ENCODE peak calls at places on chromosomes 7 and 10, in seven cellular contexts. T is thoracic aorta, Q is neural progenitor cell, O is lower lobe of right lung, L is iPS DF 6.9, W is coronary artery, Z is right lobe of liver. N is an unnamed sample.
A peak's percentile ranks its signal among the peaks of the same experiment; 100 is the strongest.

GRCh38 chr7:24660541-24660940 is 87.3 kb downstream of the PALS2 start:
- DNase-seq in T (no peak), Q (no peak), O (no peak), L (no peak), W (no peak), Z (no peak), N (no peak)

GRCh38 chr10:29273478-29273877 is 15.4 kb upstream of the LYZL1 start:
- DNase-seq in T (no peak), Q (no peak), O (no peak), L (no peak), W (no peak), Z (no peak), N (no peak)

GRCh38 chr10:89373916-89374711 is 3.7 kb upstream of the IFIT1B start:
- DNase-seq in T (peak; percentile 73), Q (no peak), O (peak; percentile 62), L (no peak), W (peak; percentile 88), Z (peak; percentile 77), N (peak; percentile 95)

GRCh38 chr7:99729501-99730261 is 5.3 kb downstream of the CYP3A7 start:
- DNase-seq in T (no peak), Q (no peak), O (no peak), L (no peak), W (no peak), Z (no peak), N (no peak)

GRCh38 chr7:29977926-29978652 is 11.5 kb downstream of the SCRN1 start:
- DNase-seq in T (no peak), Q (peak; percentile 82), O (no peak), L (peak; percentile 61), W (no peak), Z (no peak), N (no peak)

GRCh38 chr7:80018941-80019808 is 115.5 kb upstream of the GNAI1 start:
- DNase-seq in T (no peak), Q (peak; percentile 79), O (peak; percentile 26), L (peak; percentile 66), W (no peak), Z (no peak), N (no peak)

GRCh38 chr10:63157845-63158624 is 24.9 kb downstream of the NRBF2 start:
- DNase-seq in T (no peak), Q (peak; percentile 92), O (no peak), L (peak; percentile 79), W (no peak), Z (no peak), N (no peak)

GRCh38 chr10:329361-330099 is 194.3 kb downstream of the ZMYND11 start:
- DNase-seq in T (peak; percentile 85), Q (peak; percentile 43), O (peak; percentile 65), L (no peak), W (peak; percentile 93), Z (peak; percentile 87), N (peak; percentile 89)

GRCh38 chr7:5217851-5218331 is 27.9 kb downstream of the WIPI2 start:
- DNase-seq in T (no peak), Q (no peak), O (peak; percentile 32), L (no peak), W (no peak), Z (peak; percentile 36), N (peak; percentile 3)

GRCh38 chr10:92125169-92125543 is 165.7 kb downstream of the CPEB3 start:
- DNase-seq in T (no peak), Q (no peak), O (no peak), L (no peak), W (no peak), Z (no peak), N (no peak)

GRCh38 chr7:121329460-121330052 is 756 bp downstream of the WNT16 start:
- DNase-seq in T (no peak), Q (peak; percentile 79), O (peak; percentile 40), L (no peak), W (no peak), Z (no peak), N (no peak)

GRCh38 chr7:134083766-134084487 is 43.2 kb upstream of the LRGUK start:
- DNase-seq in T (no peak), Q (no peak), O (no peak), L (no peak), W (peak; percentile 16), Z (no peak), N (no peak)

GRCh38 chr7:3887071-3887691 is 586.1 kb downstream of the SDK1 start:
- DNase-seq in T (no peak), Q (no peak), O (no peak), L (no peak), W (peak; percentile 28), Z (no peak), N (no peak)

GRCh38 chr7:128455556-128456254 is at the start of gene HILPDA:
- DNase-seq in T (peak; percentile 85), Q (peak; percentile 93), O (peak; percentile 97), L (no peak), W (peak; percentile 94), Z (peak; percentile 96), N (peak; percentile 85)

GRCh38 chr7:48101880-48102448 is 12.9 kb downstream of the UPP1 start:
- DNase-seq in T (no peak), Q (no peak), O (no peak), L (no peak), W (no peak), Z (no peak), N (no peak)

GRCh38 chr7:101803203-101804086 is 14.0 kb upstream of the CUX1 start:
- DNase-seq in T (no peak), Q (no peak), O (no peak), L (no peak), W (no peak), Z (no peak), N (no peak)

GRCh38 chr10:119715628-119716505 is 10.0 kb upstream of the INPP5F start:
- DNase-seq in T (no peak), Q (peak; percentile 24), O (no peak), L (no peak), W (no peak), Z (no peak), N (no peak)

GRCh38 chr7:2014391-2015241 is 218.1 kb downstream of the MAD1L1 start:
- DNase-seq in T (no peak), Q (no peak), O (peak; percentile 45), L (no peak), W (peak; percentile 47), Z (peak; percentile 47), N (no peak)

GRCh38 chr7:2190531-2190930 is 42.2 kb downstream of the MAD1L1 start:
- DNase-seq in T (no peak), Q (no peak), O (no peak), L (no peak), W (no peak), Z (no peak), N (no peak)

GRCh38 chr7:92949748-92950147 is 113.4 kb upstream of the CDK6 start:
- DNase-seq in T (no peak), Q (no peak), O (no peak), L (no peak), W (no peak), Z (no peak), N (no peak)

GRCh38 chr7:24756545-24756988 is 697 bp downstream of the GSDME start:
- DNase-seq in T (no peak), Q (no peak), O (no peak), L (no peak), W (no peak), Z (no peak), N (no peak)

GRCh38 chr10:7862121-7862514 is 43.8 kb downstream of the TAF3 start:
- DNase-seq in T (no peak), Q (no peak), O (no peak), L (no peak), W (no peak), Z (no peak), N (no peak)

GRCh38 chr7:28666144-28666543 is 253.8 kb downstream of the CREB5 start:
- DNase-seq in T (no peak), Q (no peak), O (no peak), L (no peak), W (no peak), Z (no peak), N (no peak)

DNA sequence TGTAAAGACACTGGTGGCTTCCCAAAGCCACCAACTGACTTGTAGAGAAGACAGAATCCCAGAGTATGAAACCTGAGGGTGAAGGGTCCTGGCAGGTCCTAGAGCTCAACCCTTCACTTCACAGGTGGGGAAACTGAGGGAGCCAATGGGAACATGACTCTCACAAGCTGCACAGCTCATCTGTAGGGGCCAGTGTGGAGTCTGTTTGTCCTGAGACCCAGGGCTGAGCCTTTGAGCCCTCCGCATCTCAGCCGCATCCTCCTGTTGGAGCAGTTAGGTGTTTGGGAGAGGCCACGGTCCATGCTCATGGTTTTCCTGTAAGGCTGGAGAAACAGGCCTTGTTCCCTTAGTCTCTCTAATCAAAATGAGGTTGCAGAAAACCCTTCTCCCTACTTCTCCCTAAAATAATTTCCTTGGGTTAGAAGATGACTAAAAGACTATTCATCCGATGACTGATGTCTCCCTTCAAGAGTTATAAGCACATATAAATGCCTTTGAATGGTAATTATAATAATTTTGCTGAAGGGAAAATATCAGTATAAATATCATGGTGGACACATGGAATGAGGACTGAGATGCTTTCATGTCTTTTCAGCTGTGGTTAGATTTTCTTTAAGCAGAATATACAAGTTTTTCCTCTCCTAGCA is 10.3 kb downstream of the HTRA1 start:
- DNase-seq in T (no peak), Q (no peak), O (no peak), L (no peak), W (no peak), Z (no peak), N (no peak)
- H3K27ac ChIP-seq in T (no peak overlapping the region), Q (no peak overlapping the region), O (no peak overlapping the region), L (no peak overlapping the region), W (no peak overlapping the region), Z (no peak overlapping the region), N (no peak overlapping the region)

GRCh38 chr7:119996634-119997033 is 276.3 kb upstream of the KCND2 start:
- DNase-seq in T (no peak), Q (no peak), O (no peak), L (no peak), W (no peak), Z (no peak), N (no peak)
- H3K27ac ChIP-seq in T (no peak overlapping the region), Q (no peak overlapping the region), O (no peak overlapping the region), L (no peak overlapping the region), W (no peak overlapping the region), Z (no peak overlapping the region), N (no peak overlapping the region)

DNA sequence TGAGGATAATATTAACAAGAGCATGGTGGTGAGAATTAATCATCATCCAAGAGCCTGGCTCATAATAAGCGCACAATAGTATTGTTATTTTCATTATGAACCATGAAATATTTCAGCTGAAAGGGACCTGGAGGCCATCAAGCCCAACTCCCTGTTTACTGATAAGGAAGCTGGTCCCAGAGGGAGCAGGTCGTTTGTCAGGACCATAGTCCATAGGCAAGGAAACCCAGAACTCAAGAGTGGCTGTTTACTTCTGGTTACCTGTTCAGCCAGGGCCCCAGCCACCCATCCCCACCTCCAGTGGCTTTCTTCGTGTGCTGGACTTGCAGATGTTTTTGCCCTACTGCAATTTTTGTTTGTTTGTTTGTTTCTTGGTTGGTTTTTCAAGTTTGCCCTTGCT is 151.9 kb downstream of the TPST1 start:
- DNase-seq in T (no peak), Q (no peak), O (no peak), L (no peak), W (no peak), Z (no peak), N (no peak)
- H3K27ac ChIP-seq in T (no peak overlapping the region), Q (no peak overlapping the region), O (no peak overlapping the region), L (no peak overlapping the region), W (no peak overlapping the region), Z (no peak overlapping the region), N (no peak overlapping the region)

DNA sequence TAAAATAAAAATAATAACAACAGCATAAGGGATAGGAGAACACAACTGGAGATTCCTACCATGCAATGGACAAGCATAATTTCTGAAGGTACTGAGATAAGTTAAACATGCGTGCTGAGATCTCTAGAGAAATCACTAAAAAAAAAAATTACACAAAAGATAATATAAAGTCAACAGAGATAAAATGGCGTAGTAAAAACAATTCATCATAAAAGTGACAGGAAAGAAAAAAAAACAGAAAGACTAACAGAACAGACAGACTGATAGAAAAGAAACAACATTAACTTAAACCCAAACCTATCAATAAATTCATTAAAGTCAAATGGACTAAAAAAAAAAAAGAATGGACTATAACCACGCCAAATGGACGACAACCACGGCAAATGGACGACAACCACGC is 56.4 kb downstream of the NCAPG2 start:
- DNase-seq in T (no peak), Q (no peak), O (no peak), L (no peak), W (no peak), Z (no peak), N (no peak)
- H3K27ac ChIP-seq in T (no peak overlapping the region), Q (no peak overlapping the region), O (no peak overlapping the region), L (no peak overlapping the region), W (no peak overlapping the region), Z (no peak overlapping the region), N (no peak overlapping the region)

N was measured in tibial nerve.